ENCODE peak calls at places on chromosomes 3 and 15, in six cellular contexts. W is stomach, M is K562, E is H1, I is prostate gland, L is GM12878. A is an unnamed sample.
A peak's percentile ranks its signal among the peaks of the same experiment; 100 is the strongest.

GRCh38 chr3:11306815-11307589 is 34.8 kb downstream of the ATG7 start:
- DNase-seq in L (no peak), W (no peak), M (no peak), E (no peak), I (no peak), A (no peak)

GRCh38 chr3:194257030-194257657 is 94.0 kb downstream of the CPN2 start:
- DNase-seq in E (no peak), M (peak; percentile 45), I (no peak), W (peak; percentile 5), L (no peak), A (no peak)

GRCh38 chr3:24401090-24401810 is 93.4 kb downstream of the THRB start:
- DNase-seq in L (no peak), I (no peak), E (no peak), M (no peak), W (no peak), A (no peak)

GRCh38 chr3:18900994-18901393 is 247.3 kb upstream of the KCNH8 start:
- DNase-seq in I (no peak), L (peak; percentile 5), E (no peak), M (no peak), W (no peak), A (no peak)

GRCh38 chr15:33994005-33994615 is 25.8 kb downstream of the CHRM5 start:
- DNase-seq in L (no peak), M (no peak), E (peak; percentile 60), I (no peak), W (no peak), A (no peak)

GRCh38 chr15:46309914-46310313 is 675.1 kb downstream of the SQOR start:
- DNase-seq in I (no peak), L (no peak), M (no peak), E (no peak), W (no peak), A (no peak)

GRCh38 chr3:195268608-195269309 is 2.2 kb downstream of the XXYLT1 start:
- DNase-seq in M (no peak), W (no peak), L (no peak), E (no peak), I (no peak), A (no peak)

GRCh38 chr15:69037482-69037881 is 23.0 kb downstream of the NOX5 start:
- DNase-seq in W (no peak), I (no peak), M (no peak), E (peak; percentile 30), L (no peak), A (no peak)

GRCh38 chr15:95698971-95699370 is 631.5 kb upstream of the NR2F2 start:
- DNase-seq in W (no peak), I (no peak), M (no peak), L (no peak), E (no peak), A (no peak)

GRCh38 chr3:1540686-1541085 is 447.9 kb downstream of the CNTN6 start:
- DNase-seq in E (no peak), M (no peak), I (no peak), W (no peak), L (no peak), A (no peak)

GRCh38 chr15:61989698-61990097 is 70.5 kb downstream of the VPS13C start:
- DNase-seq in M (no peak), E (no peak), W (no peak), I (no peak), L (no peak), A (no peak)

GRCh38 chr15:29759596-29759995 is 62.7 kb downstream of the TJP1 start:
- DNase-seq in E (no peak), W (no peak), M (no peak), I (no peak), L (no peak), A (no peak)

GRCh38 chr3:126959144-126959920 is 23.6 kb upstream of the PLXNA1 start:
- DNase-seq in L (no peak), M (no peak), W (no peak), I (no peak), E (no peak), A (peak; percentile 66)

GRCh38 chr3:145820175-145820574 is 340.8 kb downstream of the PLOD2 start:
- DNase-seq in I (no peak), L (no peak), M (no peak), E (no peak), W (no peak), A (no peak)

GRCh38 chr3:113287111-113287817 is 75.9 kb downstream of the BOC start:
- DNase-seq in W (no peak), I (peak; percentile 49), M (peak; percentile 25), E (no peak), L (no peak), A (no peak)

DNA sequence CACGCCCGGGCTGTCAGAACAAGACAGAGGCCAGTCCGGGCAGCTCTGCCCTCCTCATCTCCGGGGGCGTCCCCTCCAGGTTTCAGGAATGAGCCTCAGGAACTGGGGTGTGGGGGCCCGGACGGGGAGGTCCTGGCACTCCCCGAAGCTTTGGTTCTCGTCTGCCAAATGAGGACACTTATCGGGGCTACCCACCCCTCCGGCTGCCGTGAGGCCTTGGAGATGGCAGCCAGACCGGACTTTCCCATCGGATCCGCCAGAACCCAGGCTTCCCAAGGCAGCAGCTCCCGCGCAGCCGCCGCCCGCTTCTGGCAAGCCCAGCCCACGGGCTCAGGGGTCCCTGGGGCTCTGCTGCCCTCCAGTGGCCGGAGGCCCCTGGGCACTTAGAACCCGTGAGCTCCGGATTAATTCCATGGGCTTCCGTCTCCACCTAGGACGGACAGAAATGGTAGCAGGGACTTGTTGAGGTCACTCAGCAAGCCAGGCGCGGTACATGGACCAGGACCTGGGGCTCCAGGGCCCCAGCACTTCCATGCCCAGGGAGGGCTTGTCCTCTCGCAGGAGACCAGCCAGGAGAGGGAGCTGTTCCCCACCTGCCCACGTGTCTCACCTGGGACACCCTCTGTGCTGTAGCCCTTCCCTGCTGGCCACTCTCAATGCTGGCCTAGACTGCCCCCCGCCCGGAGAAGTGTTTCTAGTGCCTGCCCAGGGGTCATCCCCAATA is 89.4 kb downstream of the LINGO1 start:
- DNase-seq in L (peak; percentile 32), W (peak; percentile 90), E (peak; percentile 93), I (peak; percentile 79), M (peak; percentile 94), A (peak; percentile 95)
- TF ChIP-seq POLR2AphosphoS5 in L (no peak), W (peak; percentile 58), E (no peak), I (peak; percentile 42), M (no peak), A (peak; percentile 86)

DNA sequence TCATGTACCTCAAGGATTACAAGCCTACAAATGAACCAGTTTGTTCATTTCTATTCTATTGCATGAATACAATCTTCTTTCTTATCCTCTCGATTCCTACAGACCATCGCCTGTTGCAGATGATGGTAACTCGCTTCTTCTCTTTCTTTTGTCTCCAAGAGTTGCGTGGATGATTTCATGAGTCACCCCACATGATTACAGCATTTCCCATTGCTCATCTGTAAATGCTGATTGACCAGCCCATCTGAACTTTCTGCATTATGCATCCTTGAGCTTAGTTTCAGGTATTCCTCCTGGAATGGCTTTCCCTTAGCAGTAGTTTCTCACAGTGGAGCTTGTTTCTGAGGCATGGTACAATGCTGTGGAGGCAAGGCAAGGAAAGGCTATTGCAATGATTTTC is 109.6 kb upstream of the TOPAZ1 start:
- DNase-seq in W (no peak), E (no peak), L (no peak), M (no peak), I (no peak), A (no peak)
- TF ChIP-seq POLR2A in W (no peak), E (no peak), L (no peak), M (no peak), I (no peak), A (no peak)

GRCh38 chr3:48597408-48597800 is 2.3 kb upstream of the COL7A1 start:
- DNase-seq in E (no peak), L (no peak), I (no peak), M (no peak), W (no peak), A (no peak)

GRCh38 chr3:48598323-48599076 is 3.4 kb upstream of the COL7A1 start:
- DNase-seq in I (peak; percentile 93), M (no peak), E (no peak), W (no peak), L (no peak), A (no peak)

GRCh38 chr3:48596157-48596556 is 1.0 kb upstream of the COL7A1 start:
- DNase-seq in E (no peak), L (no peak), I (no peak), W (no peak), M (no peak), A (no peak)

GRCh38 chr3:48595526-48596121 is 495 bp upstream of the COL7A1 start:
- DNase-seq in I (peak; percentile 48), M (peak; percentile 80), L (no peak), E (peak; percentile 59), W (peak; percentile 34), A (no peak)

GRCh38 chr3:48596676-48597407 is 1.7 kb upstream of the COL7A1 start:
- DNase-seq in L (no peak), W (no peak), M (no peak), E (no peak), I (no peak), A (no peak)
- H3K4me1 ChIP-seq in L (no peaks in the 10 kb centered on the region), W (peaks cover 32% of the 10 kb centered on the region), M (peaks cover 40% of the 10 kb centered on the region), E (peaks cover 3% of the 10 kb centered on the region), I (peaks cover 27% of the 10 kb centered on the region), A (peaks cover 43% of the 10 kb centered on the region)

GRCh38 chr3:172213765-172214358 is 174.5 kb downstream of the FNDC3B start:
- DNase-seq in W (no peak), M (no peak), I (no peak), E (no peak), L (peak; percentile 40), A (no peak)
- TF ChIP-seq POLR2AphosphoS5 in W (no peak), M (no peak), I (no peak), E (no peak), L (no peak), A (no peak)

DNA sequence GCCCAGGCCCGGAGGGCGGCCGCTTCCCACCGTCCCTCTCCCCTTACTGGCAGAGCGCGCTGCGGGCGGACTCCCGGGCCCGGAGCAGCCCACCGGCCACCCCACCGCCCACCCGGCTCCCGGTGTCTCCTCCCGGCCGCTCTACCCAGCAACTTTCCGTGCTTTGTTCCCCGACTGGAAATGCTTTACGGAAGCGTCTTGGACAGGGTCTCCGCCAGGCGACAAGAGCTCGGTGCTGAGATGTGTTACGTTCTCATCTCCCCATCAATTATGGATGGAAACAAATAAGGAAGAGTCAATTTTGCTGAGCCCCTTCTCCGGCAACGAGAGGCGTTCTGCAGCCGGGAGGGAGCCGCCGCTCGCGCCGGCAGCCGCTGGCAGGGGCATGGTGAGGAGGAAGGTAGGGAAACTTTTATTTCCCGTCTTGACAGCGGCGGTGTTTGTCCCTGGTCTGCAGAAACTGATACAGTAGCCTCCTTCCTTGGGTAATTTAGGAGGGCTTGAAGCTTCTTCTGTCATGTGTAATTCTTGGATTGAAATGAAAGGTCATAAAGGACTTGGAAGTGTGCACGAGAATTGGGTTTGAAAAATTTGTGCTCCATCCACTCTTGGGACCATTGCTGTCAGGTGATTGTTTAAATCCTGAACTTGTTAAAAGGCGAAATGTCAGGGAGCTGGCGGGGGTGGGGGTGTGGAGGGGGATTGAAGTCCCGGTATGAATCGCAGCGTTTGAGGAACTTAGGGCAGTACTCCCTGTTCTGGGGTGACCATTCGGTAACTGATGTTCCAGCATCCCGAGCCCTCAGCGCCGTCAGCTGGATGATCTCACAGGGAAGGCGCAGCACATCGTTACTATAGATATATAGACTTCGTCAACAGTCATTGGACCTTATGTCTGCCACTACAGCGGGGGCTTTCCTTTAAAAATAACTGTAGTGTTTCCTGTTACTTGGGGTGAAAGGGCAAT is 1.5 kb downstream of the SEMA6D start:
- DNase-seq in E (peak; percentile 56), M (no peak), L (no peak), I (peak; percentile 23), W (no peak), A (no peak)
- TF ChIP-seq POLR2A in E (no peak), M (no peak), L (no peak), I (no peak), W (no peak), A (no peak)

GRCh38 chr3:120419797-120420196 is 31.0 kb downstream of the FSTL1 start:
- DNase-seq in W (no peak), E (no peak), L (no peak), I (no peak), M (no peak), A (no peak)
- H3K4me1 ChIP-seq in W (peaks cover 10% of the 10 kb centered on the region), E (peaks cover 9% of the 10 kb centered on the region), L (no peaks in the 10 kb centered on the region), I (peaks cover 35% of the 10 kb centered on the region), M (no peaks in the 10 kb centered on the region), A (peaks cover 35% of the 10 kb centered on the region)

GRCh38 chr15:74988007-74988800 is 7.2 kb upstream of the SCAMP5 start:
- DNase-seq in M (peak; percentile 51), E (peak; percentile 60), W (peak; percentile 49), L (no peak), I (no peak), A (peak; percentile 71)
- TF ChIP-seq POLR2AphosphoS5 in M (no peak), E (no peak), W (no peak), L (no peak), I (no peak), A (no peak)